ENCODE peak calls at places on chromosomes 7 and 10, in seven cellular contexts. U, M, R, S, Y, N and H are unnamed samples. For H3K4me1, the result is how much of the 10 kb centered on the place peaks cover.

GRCh38 chr10:90587081-90587491 is 270.8 kb downstream of the HTR7 start:
- DNase-seq in U (no peak), M (no peak), R (no peak), S (peak), Y (peak), N (no peak), H (no peak)

GRCh38 chr10:101297901-101298451 is 56.0 kb upstream of the BTRC start:
- DNase-seq in U (peak), M (peak), R (peak), S (peak), Y (peak), N (peak), H (peak)

GRCh38 chr10:70835895-70836294 is 20.1 kb downstream of the SGPL1 start:
- DNase-seq in U (no peak), M (no peak), R (no peak), S (peak), Y (peak), N (no peak), H (no peak)

GRCh38 chr7:38880035-38880434 is 29.0 kb downstream of the VPS41 start:
- DNase-seq in U (no peak), M (no peak), R (no peak), S (no peak), Y (no peak), N (no peak), H (no peak)

GRCh38 chr7:100567045-100567730 is 6.5 kb downstream of the SAP25 start:
- DNase-seq in U (peak), M (no peak), R (no peak), S (peak), Y (no peak), N (no peak), H (no peak)

GRCh38 chr10:70758757-70759514 is 26.2 kb downstream of the TBATA start:
- DNase-seq in U (peak), M (peak), R (peak), S (peak), Y (peak), N (peak), H (peak)

GRCh38 chr7:100427762-100428198 is 723 bp downstream of the ZCWPW1 start:
- DNase-seq in U (no peak), M (no peak), R (no peak), S (no peak), Y (no peak), N (no peak), H (no peak)

GRCh38 chr10:130171196-130171595 is 35.0 kb downstream of the GLRX3 start:
- DNase-seq in U (no peak), M (no peak), R (no peak), S (peak), Y (no peak), N (no peak), H (no peak)

GRCh38 chr7:139416405-139416804 is 56.7 kb downstream of the LUC7L2 start:
- DNase-seq in U (no peak), M (no peak), R (no peak), S (no peak), Y (no peak), N (no peak), H (no peak)

GRCh38 chr7:41711283-41712064 is 8.6 kb upstream of the INHBA start:
- DNase-seq in U (peak), M (no peak), R (peak), S (no peak), Y (peak), N (peak), H (no peak)

GRCh38 chr10:44651834-44652233 is 259.3 kb upstream of the TMEM72 start:
- DNase-seq in U (no peak), M (no peak), R (no peak), S (no peak), Y (peak), N (no peak), H (no peak)

GRCh38 chr10:46094931-46095755 is 49.1 kb upstream of the MSMB start:
- DNase-seq in U (no peak), M (no peak), R (peak), S (peak), Y (no peak), N (peak), H (no peak)

GRCh38 chr7:157572622-157573021 is 235.8 kb downstream of the DNAJB6 start:
- DNase-seq in U (no peak), M (no peak), R (no peak), S (no peak), Y (no peak), N (no peak), H (no peak)

GRCh38 chr7:63080831-63081230 is 917.8 kb upstream of the ZNF722 start:
- DNase-seq in U (no peak), M (no peak), R (no peak), S (no peak), Y (no peak), N (no peak), H (no peak)

GRCh38 chr10:76543655-76544054 is 1094.0 kb downstream of the KCNMA1 start:
- DNase-seq in U (no peak), M (no peak), R (no peak), S (no peak), Y (peak), N (no peak), H (no peak)

GRCh38 chr7:39741942-39742623 is 118.7 kb downstream of the RALA start:
- DNase-seq in U (peak), M (peak), R (peak), S (peak), Y (peak), N (no peak), H (peak)

GRCh38 chr7:55827577-55827976 is 35.0 kb downstream of the SEPTIN14 start:
- DNase-seq in U (no peak), M (no peak), R (no peak), S (no peak), Y (no peak), N (no peak), H (no peak)

GRCh38 chr10:21497177-21497807 is 28.2 kb downstream of the SKIDA1 start:
- DNase-seq in U (peak), M (no peak), R (peak), S (peak), Y (peak), N (peak), H (no peak)

GRCh38 chr7:46129831-46130230 is 208.8 kb upstream of the IGFBP3 start:
- DNase-seq in U (no peak), M (no peak), R (peak), S (no peak), Y (no peak), N (no peak), H (no peak)

GRCh38 chr7:149644754-149645153 is 128.6 kb downstream of the ZNF467 start:
- DNase-seq in U (no peak), M (no peak), R (no peak), S (no peak), Y (no peak), N (no peak), H (no peak)

GRCh38 chr10:70480254-70480861 is 1.8 kb downstream of the PALD1 start:
- DNase-seq in U (no peak), M (no peak), R (no peak), S (no peak), Y (no peak), N (no peak), H (no peak)

GRCh38 chr10:95429639-95430038 is 131.5 kb downstream of the SORBS1 start:
- DNase-seq in U (no peak), M (no peak), R (no peak), S (no peak), Y (no peak), N (peak), H (no peak)

GRCh38 chr10:129161184-129161583 is 305.9 kb upstream of the MGMT start:
- DNase-seq in U (peak), M (peak), R (peak), S (peak), Y (peak), N (peak), H (peak)

GRCh38 chr7:2626498-2627117 is 5.2 kb upstream of the TTYH3 start:
- DNase-seq in U (no peak), M (no peak), R (peak), S (no peak), Y (peak), N (no peak), H (no peak)

GRCh38 chr7:2109936-2110585 is 122.7 kb downstream of the MAD1L1 start:
- DNase-seq in U (no peak), M (no peak), R (peak), S (peak), Y (peak), N (peak), H (no peak)

GRCh38 chr7:108078156-108078781 is 51.9 kb downstream of the LAMB4 start:
- DNase-seq in U (no peak), M (no peak), R (no peak), S (peak), Y (peak), N (peak), H (no peak)

GRCh38 chr7:117588352-117588794 is 108.5 kb downstream of the CFTR start:
- DNase-seq in U (no peak), M (no peak), R (no peak), S (peak), Y (peak), N (no peak), H (no peak)

GRCh38 chr10:98013122-98013521 is 17.3 kb downstream of the CRTAC1 start:
- DNase-seq in U (no peak), M (no peak), R (no peak), S (no peak), Y (no peak), N (no peak), H (no peak)

GRCh38 chr10:50279489-50279888 is 28.2 kb upstream of the ASAH2 start:
- DNase-seq in U (peak), M (no peak), R (peak), S (no peak), Y (no peak), N (no peak), H (peak)

GRCh38 chr7:66206116-66206908 is 1.2 kb downstream of the TPST1 start:
- DNase-seq in U (no peak), M (no peak), R (no peak), S (no peak), Y (no peak), N (no peak), H (no peak)

GRCh38 chr7:30932562-30932961 is 20.9 kb downstream of the AQP1 start:
- DNase-seq in U (no peak), M (no peak), R (no peak), S (no peak), Y (no peak), N (no peak), H (no peak)

GRCh38 chr10:29533696-29534285 is 101.0 kb downstream of the SVIL start:
- DNase-seq in U (no peak), M (no peak), R (no peak), S (no peak), Y (no peak), N (no peak), H (no peak)

GRCh38 chr10:94102436-94102835 is 108.7 kb downstream of the PLCE1 start:
- DNase-seq in U (no peak), M (no peak), R (peak), S (no peak), Y (no peak), N (no peak), H (no peak)
- H2AK5ac ChIP-seq in U (no peak), M (no peak), R (peak), S (peak), Y (peak), N (no peak), H (no peak)

GRCh38 chr7:101916041-101916800 is 98.8 kb downstream of the CUX1 start:
- DNase-seq in U (no peak), M (no peak), R (no peak), S (no peak), Y (no peak), N (no peak), H (no peak)

GRCh38 chr7:101916876-101917275 is 99.5 kb downstream of the CUX1 start:
- DNase-seq in U (no peak), M (no peak), R (no peak), S (no peak), Y (no peak), N (no peak), H (no peak)

GRCh38 chr7:101918426-101918825 is 101.0 kb downstream of the CUX1 start:
- DNase-seq in U (no peak), M (no peak), R (no peak), S (no peak), Y (no peak), N (no peak), H (no peak)

GRCh38 chr7:101919363-101920115 is 102.1 kb downstream of the CUX1 start:
- DNase-seq in U (no peak), M (no peak), R (no peak), S (no peak), Y (no peak), N (no peak), H (no peak)

DNA sequence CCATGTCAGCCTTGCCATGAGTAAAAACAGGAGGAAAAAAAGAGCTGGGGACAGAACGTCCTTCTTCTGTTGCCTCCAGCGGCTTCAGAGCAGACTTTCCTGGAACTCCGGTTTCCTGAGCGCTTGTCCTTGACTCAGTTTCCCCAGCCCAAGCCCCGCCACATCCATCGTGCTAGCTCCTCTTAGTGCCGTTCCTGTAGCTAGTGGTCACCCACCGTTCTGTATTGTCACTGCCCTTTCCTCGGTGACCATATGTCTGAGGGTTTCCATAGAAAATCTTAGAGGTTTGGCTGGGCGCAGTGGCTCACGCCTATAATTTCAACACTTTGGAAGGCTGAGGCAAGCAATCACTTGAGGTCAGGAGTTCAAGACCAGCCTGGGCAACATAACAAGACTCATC is 100.1 kb downstream of the CUX1 start:
- DNase-seq in U (no peak), M (no peak), R (no peak), S (no peak), Y (no peak), N (no peak), H (no peak)
- H3K4me1 ChIP-seq in U (under half), M (under half), R (under half), S (under half), Y (under half), N (under half), H (under half)

DNA sequence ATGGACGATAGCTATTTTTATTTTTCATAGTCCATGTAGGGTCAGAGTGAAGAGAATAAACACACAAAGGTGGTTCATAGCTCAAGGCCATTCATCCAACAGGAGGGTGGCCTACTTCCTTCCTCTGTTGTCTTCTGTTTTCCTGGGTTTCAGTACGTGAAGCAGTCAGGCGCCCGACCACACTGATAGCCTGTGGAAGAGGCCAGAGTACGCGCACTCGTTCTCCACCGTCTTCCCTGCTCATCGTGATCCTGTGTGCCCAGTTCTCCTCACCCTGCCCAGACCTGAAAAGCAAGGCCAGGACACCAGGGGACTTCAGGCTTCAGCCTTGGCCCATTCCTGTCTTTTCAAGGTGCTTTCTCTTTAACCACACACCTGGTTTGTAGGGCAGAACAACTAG is 134.7 kb downstream of the GLCCI1 start:
- DNase-seq in U (no peak), M (no peak), R (no peak), S (no peak), Y (no peak), N (no peak), H (no peak)
- H2AK5ac ChIP-seq in U (no peak), M (no peak), R (no peak), S (no peak), Y (no peak), N (no peak), H (peak)

GRCh38 chr10:26474062-26474461 is 35.9 kb downstream of the APBB1IP start:
- DNase-seq in U (no peak), M (no peak), R (no peak), S (no peak), Y (no peak), N (no peak), H (no peak)

GRCh38 chr10:26478061-26478460 is 39.9 kb downstream of the APBB1IP start:
- DNase-seq in U (no peak), M (no peak), R (no peak), S (no peak), Y (no peak), N (no peak), H (no peak)

GRCh38 chr10:26472440-26472778 is 34.3 kb downstream of the APBB1IP start:
- DNase-seq in U (no peak), M (no peak), R (no peak), S (no peak), Y (no peak), N (no peak), H (no peak)

GRCh38 chr10:26479766-26480492 is 41.8 kb downstream of the APBB1IP start:
- DNase-seq in U (no peak), M (no peak), R (no peak), S (no peak), Y (no peak), N (no peak), H (no peak)

DNA sequence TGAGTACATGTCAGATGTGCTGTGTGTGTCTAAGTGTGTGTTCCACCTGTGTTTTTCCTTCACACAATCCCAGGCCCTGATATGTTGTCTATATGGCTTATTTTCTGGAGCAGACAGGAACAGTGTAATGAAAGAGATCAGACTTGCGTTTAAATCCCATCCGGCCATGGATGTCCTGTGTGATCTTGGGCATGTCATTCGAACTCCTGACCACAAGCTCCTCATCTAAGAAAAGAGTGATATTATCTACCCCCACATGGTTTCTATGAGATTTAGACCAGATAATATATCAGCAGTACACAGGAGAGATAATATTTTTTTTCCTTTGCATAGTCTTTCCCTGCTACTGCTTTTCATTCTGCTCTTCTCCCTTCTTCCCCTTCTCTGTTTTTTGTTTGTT is 37.3 kb downstream of the APBB1IP start:
- DNase-seq in U (no peak), M (no peak), R (no peak), S (no peak), Y (no peak), N (no peak), H (no peak)
- H3K4me1 ChIP-seq in U (under half), M (under half), R (under half), S (under half), Y (under half), N (under half), H (under half)

DNA sequence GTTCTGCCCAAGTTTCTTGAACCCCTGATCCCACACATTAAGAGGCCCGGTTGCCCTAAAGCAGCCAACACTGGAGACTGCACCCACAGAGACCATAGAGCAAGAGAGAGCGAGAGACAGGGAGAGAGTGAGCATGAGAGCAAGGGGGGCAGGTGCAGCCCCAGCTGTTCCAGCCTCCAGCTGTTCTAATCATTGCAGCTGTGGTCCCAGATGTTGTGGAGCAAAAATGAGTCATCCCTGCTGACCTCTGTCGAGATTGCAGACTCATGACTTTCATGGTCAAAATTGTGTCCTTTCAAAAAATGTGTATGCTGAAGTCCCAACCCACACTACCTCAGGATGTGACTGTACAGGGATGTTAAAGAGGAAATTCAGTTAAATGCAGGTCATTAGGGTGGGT is 143.9 kb upstream of the FRMD4A start:
- DNase-seq in U (no peak), M (no peak), R (no peak), S (peak), Y (peak), N (no peak), H (no peak)
- H2AK5ac ChIP-seq in U (no peak), M (no peak), R (no peak), S (no peak), Y (peak), N (no peak), H (no peak)

GRCh38 chr7:151658778-151659177 is 139.1 kb upstream of the RHEB start:
- DNase-seq in U (no peak), M (no peak), R (no peak), S (no peak), Y (peak), N (no peak), H (no peak)
- H3K4me1 ChIP-seq in U (under half), M (under half), R (under half), S (under half), Y (under half), N (under half), H (under half)

GRCh38 chr7:80833289-80834104 is 85.4 kb downstream of the SEMA3C start:
- DNase-seq in U (no peak), M (no peak), R (no peak), S (no peak), Y (peak), N (no peak), H (no peak)

GRCh38 chr7:80830000-80830399 is 88.9 kb downstream of the SEMA3C start:
- DNase-seq in U (no peak), M (no peak), R (no peak), S (no peak), Y (no peak), N (no peak), H (no peak)

GRCh38 chr7:80834105-80834410 is 84.8 kb downstream of the SEMA3C start:
- DNase-seq in U (no peak), M (no peak), R (no peak), S (no peak), Y (no peak), N (no peak), H (no peak)

GRCh38 chr7:80830584-80831319 is 88.1 kb downstream of the SEMA3C start:
- DNase-seq in U (no peak), M (no peak), R (no peak), S (no peak), Y (peak), N (peak), H (no peak)

GRCh38 chr7:80831996-80832395 is 86.9 kb downstream of the SEMA3C start:
- DNase-seq in U (no peak), M (no peak), R (no peak), S (no peak), Y (peak), N (no peak), H (no peak)
- H2AK5ac ChIP-seq in U (no peak), M (no peak), R (no peak), S (no peak), Y (no peak), N (no peak), H (no peak)